ENCODE peak calls at places on chromosomes 16 and 17, in five cellular contexts. F is GM12891, R is SJCRH30, T is fibroblast of villous mesenchyme, Z is GM13977. N is an unnamed sample.

GRCh38 chr16:85989863-85990643 is 91.1 kb downstream of the IRF8 start:
- DNase-seq in Z (no peak), T (peak; percentile 24), R (no peak), F (no peak), N (no peak)

GRCh38 chr16:67104061-67104460 is 5.7 kb upstream of the PHAF1 start:
- DNase-seq in R (peak; percentile 59), F (no peak), T (no peak), Z (no peak), N (no peak)

GRCh38 chr16:67399218-67399733 is 6.0 kb upstream of the TPPP3 start:
- DNase-seq in R (no peak), F (peak; percentile 87), Z (peak; percentile 87), T (peak; percentile 26), N (no peak)

GRCh38 chr17:77128895-77129567 is 11.7 kb upstream of the SEC14L1 start:
- DNase-seq in Z (no peak), R (no peak), F (no peak), T (peak; percentile 58), N (no peak)

GRCh38 chr16:80691111-80691761 is 113.2 kb downstream of the CDYL2 start:
- DNase-seq in Z (no peak), R (no peak), F (no peak), T (peak; percentile 5), N (no peak)

GRCh38 chr17:55458977-55459376 is 37.3 kb upstream of the MMD start:
- DNase-seq in R (no peak), Z (peak; percentile 48), T (peak; percentile 18), F (no peak), N (no peak)

GRCh38 chr17:57257911-57258885 is 1.9 kb downstream of the MSI2 start:
- DNase-seq in T (no peak), R (peak; percentile 31), Z (no peak), F (no peak), N (no peak)

GRCh38 chr17:19781488-19782458 is 33.7 kb upstream of the ALDH3A1 start:
- DNase-seq in F (no peak), T (no peak), Z (no peak), R (no peak), N (no peak)

GRCh38 chr17:13888043-13888442 is 181.3 kb upstream of the COX10 start:
- DNase-seq in F (no peak), Z (no peak), R (peak; percentile 93), T (peak; percentile 33), N (no peak)

GRCh38 chr16:26645629-26646028 is 421.1 kb upstream of the C16orf82 start:
- DNase-seq in T (no peak), R (peak; percentile 13), Z (no peak), F (no peak), N (no peak)

GRCh38 chr17:42233994-42234393 is 39.7 kb upstream of the GHDC start:
- DNase-seq in R (no peak), T (peak; percentile 50), Z (no peak), F (no peak), N (no peak)

N was measured in GDM1.